ENCODE peak calls at places on chromosomes 3 and 15, in nine cellular contexts. U is K562, L is sigmoid colon, K is upper lobe of left lung, M is heart left ventricle, H is IMR-90, T is breast epithelium, X is esophagus squamous epithelium, A is HepG2. E is an unnamed sample. For H3K4me1, the result is how much of the 10 kb centered on the place peaks cover.

GRCh38 chr3:73141531-73141930 is 80.1 kb downstream of the EBLN2 start:
- DNase-seq in U (no peak), X (no peak), L (no peak), K (no peak), M (no peak), A (no peak), H (no peak), T (no peak), E (no peak)

GRCh38 chr3:106703524-106703923 is 673.7 kb upstream of the CCDC54 start:
- DNase-seq in K (no peak), A (no peak), H (no peak), U (no peak), X (no peak), M (no peak), L (no peak), T (no peak), E (no peak)

GRCh38 chr3:197356275-197356674 is 57.9 kb upstream of the DLG1 start:
- DNase-seq in H (no peak), K (peak), U (no peak), M (peak), X (no peak), L (no peak), T (peak), A (no peak), E (no peak)

GRCh38 chr3:4493931-4494806 is 1.0 kb downstream of the ITPR1 start:
- DNase-seq in U (no peak), X (no peak), T (peak), A (no peak), M (peak), K (peak), H (peak), L (peak), E (no peak)

GRCh38 chr3:99716463-99716995 is 78.1 kb downstream of the COL8A1 start:
- DNase-seq in L (no peak), T (no peak), A (no peak), H (no peak), X (no peak), U (no peak), K (no peak), M (no peak), E (no peak)

GRCh38 chr3:45632956-45633355 is 38.4 kb downstream of the LIMD1 start:
- DNase-seq in T (no peak), L (no peak), X (no peak), M (no peak), H (no peak), A (no peak), U (no peak), K (no peak), E (no peak)

GRCh38 chr15:92811514-92811913 is 88.6 kb upstream of the CHD2 start:
- DNase-seq in T (peak), U (no peak), L (no peak), M (no peak), A (peak), H (no peak), X (no peak), K (peak), E (peak)

GRCh38 chr3:88031543-88032148 is 27.2 kb downstream of the CGGBP1 start:
- DNase-seq in U (no peak), L (no peak), A (no peak), X (no peak), M (no peak), H (peak), T (no peak), K (no peak), E (no peak)

GRCh38 chr3:120894285-120894684 is 13.7 kb upstream of the STXBP5L start:
- DNase-seq in M (no peak), H (no peak), L (peak), T (no peak), K (no peak), A (no peak), X (no peak), U (no peak), E (no peak)

GRCh38 chr15:27458370-27459084 is 487.5 kb downstream of the GABRG3 start:
- DNase-seq in L (no peak), T (no peak), X (no peak), A (no peak), U (no peak), M (no peak), K (no peak), H (no peak), E (no peak)

GRCh38 chr3:193872265-193872753 is 263.6 kb upstream of the HES1 start:
- DNase-seq in L (no peak), X (no peak), U (peak), A (peak), M (no peak), H (peak), T (peak), K (peak), E (peak)

GRCh38 chr3:10337323-10338163 is 16.6 kb upstream of the SEC13 start:
- DNase-seq in U (no peak), T (no peak), K (no peak), X (no peak), A (no peak), L (no peak), H (no peak), M (no peak), E (peak)

GRCh38 chr3:52014613-52015012 is 18.9 kb upstream of the RPL29 start:
- DNase-seq in X (no peak), U (peak), H (no peak), K (no peak), M (no peak), T (no peak), L (no peak), A (no peak), E (no peak)

GRCh38 chr3:9400626-9401025 is 3.2 kb downstream of the SETD5 start:
- DNase-seq in K (no peak), T (no peak), A (no peak), U (no peak), M (no peak), H (no peak), L (no peak), X (no peak), E (no peak)

GRCh38 chr3:171393032-171393744 is 67.0 kb downstream of the TNIK start:
- DNase-seq in X (no peak), H (peak), T (no peak), L (no peak), K (no peak), A (peak), M (no peak), U (no peak), E (no peak)

GRCh38 chr3:53193466-53194217 is 32.6 kb downstream of the PRKCD start:
- DNase-seq in T (no peak), M (no peak), L (no peak), K (no peak), H (no peak), X (no peak), U (no peak), A (no peak), E (no peak)

GRCh38 chr3:53195602-53196574 is 34.9 kb downstream of the PRKCD start:
- DNase-seq in H (peak), T (no peak), L (no peak), X (no peak), K (peak), U (peak), M (peak), A (no peak), E (peak)

GRCh38 chr3:53195066-53195450 is 34.0 kb downstream of the PRKCD start:
- DNase-seq in X (no peak), A (no peak), M (no peak), T (no peak), H (no peak), K (no peak), U (no peak), L (no peak), E (no peak)

GRCh38 chr3:53192608-53193007 is 31.6 kb downstream of the PRKCD start:
- DNase-seq in A (no peak), H (no peak), M (no peak), X (no peak), L (no peak), U (no peak), K (no peak), T (peak), E (no peak)

DNA sequence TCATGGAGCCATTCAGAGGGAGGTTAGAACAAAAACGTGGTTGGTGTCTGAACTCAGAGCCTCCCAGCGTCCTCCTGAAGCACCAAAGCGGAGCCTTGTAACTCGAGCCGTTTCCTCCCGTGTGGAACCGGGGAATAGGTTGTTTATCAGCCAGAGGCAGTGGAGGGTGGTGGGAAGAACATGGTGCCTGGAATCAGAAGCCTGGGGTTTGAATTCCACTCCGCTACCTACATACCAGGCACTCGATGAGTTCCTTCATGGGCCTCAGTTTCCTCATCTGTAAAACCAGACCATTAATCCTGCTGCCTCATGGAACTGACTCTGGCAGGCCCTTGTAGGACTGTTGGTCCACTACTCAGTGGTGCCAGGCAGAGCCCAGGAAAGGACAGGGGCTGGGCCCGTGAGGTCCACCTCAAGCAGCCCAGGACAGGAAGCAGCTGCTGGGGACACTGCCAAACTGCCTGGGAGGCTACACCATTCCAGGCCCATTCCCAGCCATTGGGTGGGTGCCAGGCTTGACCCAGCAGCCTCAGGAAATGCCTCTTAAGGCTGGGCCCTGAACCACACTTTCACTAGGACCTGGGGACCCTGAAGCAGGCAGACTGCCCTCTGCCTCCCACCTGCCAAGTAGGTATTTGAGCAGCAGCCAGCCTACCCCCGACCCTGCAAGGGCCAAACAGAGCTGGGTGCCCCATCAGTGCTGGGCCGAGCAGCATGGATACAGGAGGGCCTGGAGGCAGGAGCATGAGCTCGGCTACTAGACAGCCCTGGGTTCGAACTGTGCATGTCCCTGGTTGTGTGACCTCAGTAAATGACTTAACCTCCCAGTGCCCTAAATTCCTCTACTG is 33.4 kb downstream of the PRKCD start:
- DNase-seq in X (no peak), H (peak), K (no peak), A (no peak), T (no peak), M (peak), U (no peak), L (peak), E (no peak)
- H3K4me1 ChIP-seq in X (under half), H (under half), K (under half), A (under half), T (under half), M (under half), U (under half), L (under half), E (under half)

GRCh38 chr15:67359431-67360082 is 105.0 kb downstream of the IQCH start:
- DNase-seq in M (no peak), X (no peak), U (no peak), A (peak), K (no peak), L (no peak), H (no peak), T (no peak), E (peak)

GRCh38 chr15:67361100-67361499 is 106.5 kb downstream of the IQCH start:
- DNase-seq in X (no peak), U (no peak), K (no peak), H (no peak), A (no peak), T (no peak), L (no peak), M (no peak), E (no peak)

GRCh38 chr15:67358812-67359211 is 104.2 kb downstream of the IQCH start:
- DNase-seq in X (no peak), H (no peak), A (peak), M (no peak), T (no peak), K (no peak), L (no peak), U (no peak), E (peak)
- TF ChIP-seq POLR2A in X (no peak), H (no peak), A (no peak), M (no peak), T (no peak), K (no peak), L (no peak), U (no peak), E (no peak)

DNA sequence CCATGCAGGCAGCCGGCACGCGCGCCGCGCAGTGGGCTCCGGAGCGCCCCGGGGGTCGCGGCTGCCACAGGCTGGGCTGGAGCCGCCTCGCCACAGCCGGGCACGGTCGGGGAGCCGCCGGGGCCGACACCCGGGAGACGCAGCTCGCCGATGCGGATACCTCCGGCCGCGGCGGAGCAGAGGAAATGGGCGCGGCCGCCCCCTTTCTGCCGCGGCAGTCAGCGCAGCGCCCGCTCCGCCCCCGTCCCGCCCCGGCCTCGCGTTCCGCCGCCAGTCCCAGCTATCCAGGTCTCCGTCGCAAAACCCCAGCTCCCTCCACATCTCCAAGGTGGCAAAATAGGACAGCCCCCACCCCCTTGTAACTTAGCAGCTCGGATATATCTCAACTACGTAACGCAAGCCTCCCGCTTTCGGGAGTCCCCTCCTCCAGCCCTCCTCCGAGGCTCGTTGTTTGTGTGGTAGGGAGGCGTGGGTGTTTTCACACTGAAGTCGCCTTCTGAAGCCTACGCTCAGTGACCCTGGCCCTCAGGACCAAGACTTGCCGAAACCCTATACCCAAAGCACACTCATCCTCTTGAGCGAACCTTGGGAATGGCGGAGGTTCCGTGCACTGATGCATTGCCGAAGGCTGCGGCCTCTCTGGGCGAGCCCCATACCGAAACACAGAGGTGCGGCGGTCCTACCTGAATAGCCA is at the start of gene SH3BP5:
- DNase-seq in M (peak), K (peak), T (peak), X (no peak), L (peak), H (peak), U (peak), A (no peak), E (peak)
- TF ChIP-seq CTCF in M (peak), K (peak), T (no peak), X (peak), L (peak), H (peak), U (peak), A (peak), E (peak)

DNA sequence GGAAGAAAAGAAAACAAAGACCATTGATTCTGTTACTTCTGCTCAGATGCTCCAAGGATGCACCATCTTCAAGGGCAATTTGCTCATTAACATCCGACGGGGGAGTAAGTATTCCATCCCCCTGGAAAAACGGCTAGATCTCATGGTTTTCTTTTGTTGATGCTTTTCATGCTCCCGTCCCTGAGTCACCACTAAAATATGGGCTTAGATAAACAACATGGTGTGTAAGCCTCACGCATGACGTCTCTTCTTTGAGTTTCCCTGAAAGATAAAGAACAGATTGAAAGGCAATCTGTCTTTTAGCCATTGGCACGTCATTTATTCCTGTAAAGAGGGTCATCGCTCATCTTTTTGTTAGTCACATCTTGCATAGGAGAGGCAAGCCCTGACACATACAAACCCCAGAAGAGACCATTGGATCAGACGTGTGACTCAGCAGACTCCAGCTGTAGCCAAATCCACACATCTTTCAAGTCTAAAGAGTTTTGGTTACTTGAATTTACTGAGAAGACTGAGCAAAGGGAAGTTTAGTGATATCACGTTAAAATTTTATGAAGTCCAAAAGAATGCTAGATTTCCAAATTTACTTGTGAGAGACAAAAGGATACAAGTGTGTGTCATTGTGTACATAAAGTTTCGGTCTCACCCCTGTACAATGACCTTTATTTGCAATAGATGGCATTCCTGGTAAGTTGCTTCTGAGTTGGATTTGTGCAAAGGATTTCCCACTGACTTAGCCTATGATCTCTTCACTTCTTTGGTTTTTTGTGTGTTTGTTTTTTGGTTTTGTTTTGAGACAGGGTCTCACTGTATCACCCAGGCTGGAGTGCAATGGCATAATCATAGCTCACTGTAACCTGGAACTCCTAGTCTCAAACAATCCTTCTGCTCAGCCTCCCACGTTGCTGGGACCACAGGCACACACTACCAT is 110.5 kb downstream of the PGPEP1L start:
- DNase-seq in L (no peak), T (no peak), X (no peak), M (peak), H (peak), A (peak), U (no peak), K (no peak), E (no peak)
- H3K4me1 ChIP-seq in L (half or more), T (under half), X (under half), M (under half), H (under half), A (under half), U (under half), K (under half), E (under half)

GRCh38 chr3:143119009-143119914 is at the start of gene CHST2:
- DNase-seq in T (no peak), K (peak), X (peak), A (no peak), U (peak), M (peak), L (peak), H (peak), E (peak)
- TF ChIP-seq POLR2A in T (no peak), K (no peak), X (no peak), A (no peak), U (peak), M (peak), L (no peak), H (no peak), E (no peak)

DNA sequence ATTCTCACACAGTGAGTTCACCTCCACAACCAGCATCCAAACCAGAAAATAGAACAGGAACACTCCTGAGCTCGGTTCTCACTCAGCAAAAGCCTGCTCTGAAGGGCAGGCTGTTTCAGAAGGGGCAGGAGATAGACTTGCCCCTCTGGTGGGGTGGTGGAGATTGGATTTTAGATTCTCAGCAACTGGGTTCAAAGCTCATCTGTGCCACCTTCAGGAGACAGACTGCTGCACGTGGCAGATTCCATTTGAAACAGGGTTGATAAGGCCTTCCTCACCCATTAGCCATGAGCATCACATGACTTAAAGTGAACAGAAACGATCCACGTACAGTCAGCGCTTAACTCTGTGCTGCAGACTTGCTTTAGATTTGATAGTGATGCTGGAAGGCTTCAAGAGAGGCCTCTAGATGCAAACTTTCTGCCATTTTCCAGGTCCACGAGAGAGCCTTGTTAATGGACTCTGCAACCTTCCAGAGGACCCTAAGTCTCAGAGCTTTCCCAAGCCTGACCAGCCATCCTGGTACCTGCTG is 35.0 kb upstream of the MGLL start:
- DNase-seq in X (no peak), M (no peak), A (no peak), K (no peak), L (no peak), U (no peak), H (peak), T (no peak), E (no peak)
- TF ChIP-seq CTCF in X (no peak), M (peak), A (no peak), K (no peak), L (no peak), U (no peak), H (no peak), T (no peak), E (peak)

DNA sequence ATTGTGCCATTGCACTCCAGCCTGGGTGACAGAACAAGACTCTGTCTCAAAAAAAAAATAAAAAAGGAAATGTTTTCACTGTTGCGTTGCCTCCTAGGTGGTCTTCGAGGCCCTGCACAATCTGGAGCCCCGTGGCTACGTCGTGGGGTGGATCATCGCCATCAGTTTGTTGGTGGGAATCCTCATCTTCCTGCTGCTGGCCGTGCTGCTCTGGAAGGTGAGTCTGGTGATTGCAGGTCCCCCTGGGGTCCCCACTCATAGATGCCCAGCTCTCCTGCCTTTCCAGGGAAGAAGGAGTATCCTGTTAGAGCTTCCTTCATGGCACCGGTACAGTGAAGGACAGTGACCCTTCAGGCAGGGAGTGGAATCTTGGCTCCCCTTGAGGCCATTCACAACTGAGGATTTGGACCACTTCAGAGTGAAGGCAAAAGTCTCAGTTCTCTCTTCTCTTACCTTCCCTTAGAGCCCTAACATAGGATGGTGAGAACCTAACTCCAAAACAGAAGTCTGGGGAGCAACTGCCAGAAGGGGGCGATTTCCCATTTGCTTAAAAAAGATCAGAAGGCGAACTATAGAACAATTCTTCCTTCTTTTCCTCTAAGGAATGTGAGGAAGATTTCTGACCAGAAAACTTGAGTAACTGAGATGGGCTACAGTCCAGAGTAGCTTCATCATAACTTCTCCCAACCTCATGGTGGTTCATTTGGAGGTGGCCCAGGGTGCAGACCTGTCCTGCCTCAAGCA is 57.8 kb upstream of the CTDSPL start:
- DNase-seq in M (no peak), U (no peak), A (no peak), K (no peak), H (no peak), L (no peak), T (no peak), X (no peak), E (no peak)
- H3K4me1 ChIP-seq in M (under half), U (under half), A (under half), K (under half), H (under half), L (under half), T (under half), X (under half), E (under half)

E was measured in right lobe of liver.